ENCODE peak calls at places on chromosomes 7 and 10, in six cellular contexts. Z is sigmoid colon, P is tibial artery, Q is cardiac muscle cell, C is spleen, B is body of pancreas. N is an unnamed sample.

GRCh38 chr7:12987238-12987637 is 299.8 kb downstream of the ARL4A start:
- DNase-seq in C (no peak), Q (no peak), P (no peak), Z (no peak), B (no peak), N (no peak)

GRCh38 chr10:104435822-104436221 is 82.2 kb downstream of the CFAP58 start:
- DNase-seq in Q (no peak), B (no peak), P (no peak), Z (no peak), C (no peak), N (no peak)

GRCh38 chr10:97321032-97321806 is 2.1 kb downstream of the FRAT1 start:
- DNase-seq in Z (peak), C (peak), Q (no peak), P (peak), B (peak), N (peak)

GRCh38 chr10:112271982-112272381 is 11.2 kb upstream of the TECTB start:
- DNase-seq in B (no peak), P (no peak), Q (peak), Z (no peak), C (no peak), N (no peak)

GRCh38 chr7:117741962-117742361 is 131.3 kb downstream of the CTTNBP2 start:
- DNase-seq in P (no peak), C (no peak), Z (no peak), Q (no peak), B (no peak), N (no peak)

GRCh38 chr10:25768167-25768566 is 165.9 kb upstream of the MYO3A start:
- DNase-seq in C (no peak), Z (no peak), P (no peak), B (no peak), Q (no peak), N (no peak)

GRCh38 chr10:61159253-61159652 is 215.3 kb upstream of the RHOBTB1 start:
- DNase-seq in Q (peak), C (no peak), P (no peak), B (no peak), Z (no peak), N (no peak)

GRCh38 chr10:90614631-90615030 is 243.2 kb downstream of the HTR7 start:
- DNase-seq in B (no peak), Z (no peak), Q (no peak), P (no peak), C (no peak), N (no peak)

GRCh38 chr7:150567168-150567567 is at the start of gene GIMAP4:
- DNase-seq in B (no peak), C (peak), Q (no peak), Z (no peak), P (no peak), N (no peak)

GRCh38 chr7:123748734-123749536 is at the start of gene WASL:
- DNase-seq in C (peak), Z (peak), B (peak), P (peak), Q (peak), N (peak)

GRCh38 chr10:128859738-128860386 is 607.2 kb upstream of the MGMT start:
- DNase-seq in C (no peak), Q (peak), B (peak), Z (no peak), P (no peak), N (no peak)

GRCh38 chr7:36019538-36019937 is 133.5 kb upstream of the EEPD1 start:
- DNase-seq in C (no peak), Q (no peak), B (no peak), P (no peak), Z (no peak), N (no peak)

GRCh38 chr7:143417734-143418378 is 9.2 kb upstream of the EPHA1 start:
- DNase-seq in Q (no peak), C (no peak), Z (no peak), P (no peak), B (no peak), N (no peak)

GRCh38 chr7:33579561-33579960 is 325.8 kb upstream of the BMPER start:
- DNase-seq in C (no peak), Q (no peak), Z (no peak), B (no peak), P (no peak), N (no peak)

GRCh38 chr7:116588225-116588624 is 63.4 kb downstream of the CAV1 start:
- DNase-seq in C (peak), P (no peak), B (no peak), Q (peak), Z (no peak), N (no peak)

GRCh38 chr7:159102681-159103381 is 41.8 kb downstream of the VIPR2 start:
- DNase-seq in C (peak), P (peak), B (peak), Z (peak), Q (no peak), N (peak)

GRCh38 chr7:82559203-82559805 is 115.7 kb upstream of the CACNA2D1 start:
- DNase-seq in Z (no peak), P (no peak), Q (no peak), C (no peak), B (peak), N (no peak)

GRCh38 chr10:119469325-119469707 is 73.2 kb downstream of the RGS10 start:
- DNase-seq in B (no peak), P (no peak), Q (no peak), Z (no peak), C (peak), N (no peak)

GRCh38 chr10:77087406-77087805 is 550.2 kb downstream of the KCNMA1 start:
- DNase-seq in P (no peak), C (no peak), Z (no peak), B (no peak), Q (no peak), N (no peak)

GRCh38 chr7:92714767-92715166 is 121.6 kb downstream of the CDK6 start:
- DNase-seq in Q (no peak), Z (no peak), C (no peak), P (no peak), B (no peak), N (no peak)

GRCh38 chr10:91517394-91517793 is 107.2 kb downstream of the HECTD2 start:
- DNase-seq in P (no peak), B (no peak), Z (no peak), C (no peak), Q (no peak), N (no peak)

GRCh38 chr7:97003262-97004236 is 1.8 kb upstream of the DLX6 start:
- DNase-seq in C (no peak), Q (no peak), B (no peak), Z (no peak), P (no peak), N (no peak)

GRCh38 chr10:29256531-29256930 is 32.3 kb upstream of the LYZL1 start:
- DNase-seq in B (no peak), Z (no peak), C (no peak), P (no peak), Q (peak), N (no peak)

GRCh38 chr7:37818023-37818422 is 30.4 kb upstream of the NME8 start:
- DNase-seq in Z (no peak), B (no peak), Q (no peak), P (no peak), C (no peak), N (no peak)

GRCh38 chr10:70596110-70596798 is 6.3 kb downstream of the PRF1 start:
- DNase-seq in Z (no peak), B (no peak), Q (no peak), C (no peak), P (no peak), N (peak)

GRCh38 chr7:2843711-2844152 is 376 bp downstream of the GNA12 start:
- DNase-seq in C (peak), Z (peak), Q (peak), B (peak), P (peak), N (peak)

GRCh38 chr10:132698761-132699391 is 87.1 kb downstream of the NKX6-2 start:
- DNase-seq in C (peak), P (peak), B (no peak), Q (no peak), Z (peak), N (peak)

GRCh38 chr10:86936661-86937501 is 20.5 kb downstream of the MMRN2 start:
- DNase-seq in Q (peak), P (no peak), B (peak), Z (no peak), C (no peak), N (no peak)

GRCh38 chr7:42457663-42458062 is 220.7 kb upstream of the GLI3 start:
- DNase-seq in C (no peak), P (no peak), B (no peak), Q (peak), Z (no peak), N (no peak)

GRCh38 chr10:69806266-69806665 is 4.6 kb downstream of the COL13A1 start:
- DNase-seq in Z (no peak), Q (no peak), P (no peak), C (peak), B (no peak), N (no peak)

GRCh38 chr7:525740-526139 is 6.1 kb upstream of the PDGFA start:
- DNase-seq in B (no peak), Q (no peak), P (no peak), C (no peak), Z (no peak), N (no peak)

GRCh38 chr7:524800-525199 is 5.2 kb upstream of the PDGFA start:
- DNase-seq in Z (no peak), P (no peak), C (no peak), B (no peak), Q (no peak), N (no peak)

GRCh38 chr7:527723-528122 is 8.1 kb upstream of the PDGFA start:
- DNase-seq in P (no peak), C (no peak), Z (no peak), Q (no peak), B (no peak), N (no peak)

GRCh38 chr7:528451-528850 is 8.8 kb upstream of the PDGFA start:
- DNase-seq in B (no peak), Q (no peak), C (no peak), Z (no peak), P (no peak), N (no peak)

GRCh38 chr7:526474-527034 is 6.9 kb upstream of the PDGFA start:
- DNase-seq in B (no peak), Q (no peak), C (no peak), Z (no peak), P (no peak), N (no peak)
- H3K27ac ChIP-seq in B (no peak), Q (no peak), C (peak), Z (no peak), P (no peak), N (no peak)

GRCh38 chr10:9294132-9294663 is 1239.7 kb downstream of the GATA3 start:
- DNase-seq in Z (no peak), Q (no peak), P (no peak), C (no peak), B (no peak), N (no peak)
- TF ChIP-seq CTCF in Z (no peak), Q (no peak), P (no peak), C (no peak), B (no peak), N (no peak)

GRCh38 chr7:80774843-80775242 is 136.4 kb downstream of the CD36 start:
- DNase-seq in C (no peak), P (no peak), Z (no peak), B (no peak), Q (no peak), N (no peak)
- H3K27ac ChIP-seq in C (no peak), P (no peak), Z (peak), B (no peak), Q (no peak), N (no peak)

GRCh38 chr7:67738-68395 is 124.5 kb upstream of the FAM20C start:
- DNase-seq in P (no peak), Z (peak), Q (no peak), B (no peak), C (peak), N (no peak)
- TF ChIP-seq CTCF in P (no peak), Z (no peak), Q (no peak), B (no peak), C (no peak), N (no peak)

GRCh38 chr7:5232874-5233273 is 42.8 kb downstream of the WIPI2 start:
- DNase-seq in P (no peak), C (peak), Z (no peak), B (no peak), Q (no peak), N (peak)

GRCh38 chr7:5238500-5238899 is 44.2 kb upstream of the SLC29A4 start:
- DNase-seq in B (no peak), Q (no peak), P (no peak), C (no peak), Z (no peak), N (peak)

GRCh38 chr7:5232485-5232837 is 42.4 kb downstream of the WIPI2 start:
- DNase-seq in B (no peak), Q (no peak), Z (no peak), C (no peak), P (no peak), N (no peak)

GRCh38 chr7:5234852-5235831 is 45.1 kb downstream of the WIPI2 start:
- DNase-seq in Q (no peak), C (no peak), Z (no peak), P (no peak), B (no peak), N (no peak)

GRCh38 chr7:5237286-5237685 is 45.5 kb upstream of the SLC29A4 start:
- DNase-seq in C (peak), B (no peak), Q (peak), Z (peak), P (peak), N (peak)
- H3K27ac ChIP-seq in C (peak), B (no peak), Q (no peak), Z (peak), P (no peak), N (no peak)

GRCh38 chr7:90210475-90210874 is 1.1 kb upstream of the STEAP2 start:
- DNase-seq in Z (no peak), C (no peak), Q (no peak), B (no peak), P (no peak), N (no peak)
- TF ChIP-seq CTCF in Z (no peak), C (no peak), Q (no peak), B (no peak), P (no peak), N (no peak)